ENCODE peak calls at places on chromosome 16, in seven cellular contexts. One of them, this sample, is unnamed.

GRCh38 chr16:8855972-8856371 is 12.8 kb downstream of the CARHSP1 start:
- DNase-seq in dorsolateral prefrontal cortex: no peak
- DNase-seq in uterus: no peak
- DNase-seq in esophagus muscularis mucosa: no peak
- DNase-seq in upper lobe of right lung: peak; percentile 48
- DNase-seq in SK-N-SH: no peak
- DNase-seq in AG04450: no peak
- DNase-seq in this sample: no peak

GRCh38 chr16:2954228-2954627 is 9.8 kb upstream of the KREMEN2 start:
- DNase-seq in dorsolateral prefrontal cortex: no peak
- DNase-seq in SK-N-SH: no peak
- DNase-seq in upper lobe of right lung: no peak
- DNase-seq in esophagus muscularis mucosa: no peak
- DNase-seq in uterus: no peak
- DNase-seq in AG04450: no peak
- DNase-seq in this sample: no peak

GRCh38 chr16:2212362-2213324 is 2.0 kb upstream of the BRICD5 start:
- DNase-seq in SK-N-SH: no peak
- DNase-seq in upper lobe of right lung: peak; percentile 83
- DNase-seq in esophagus muscularis mucosa: no peak
- DNase-seq in uterus: no peak
- DNase-seq in dorsolateral prefrontal cortex: no peak
- DNase-seq in AG04450: no peak
- DNase-seq in this sample: no peak

GRCh38 chr16:23838485-23839142 is 2.8 kb downstream of the PRKCB start:
- DNase-seq in AG04450: no peak
- DNase-seq in upper lobe of right lung: no peak
- DNase-seq in dorsolateral prefrontal cortex: no peak
- DNase-seq in SK-N-SH: no peak
- DNase-seq in esophagus muscularis mucosa: no peak
- DNase-seq in uterus: no peak
- DNase-seq in this sample: no peak

GRCh38 chr16:85266857-85267256 is 154.6 kb upstream of the CIBAR2 start:
- DNase-seq in dorsolateral prefrontal cortex: no peak
- DNase-seq in AG04450: no peak
- DNase-seq in uterus: no peak
- DNase-seq in esophagus muscularis mucosa: no peak
- DNase-seq in upper lobe of right lung: no peak
- DNase-seq in SK-N-SH: peak; percentile 84
- DNase-seq in this sample: no peak

GRCh38 chr16:31409433-31409832 is 16.3 kb downstream of the ITGAD start:
- DNase-seq in AG04450: no peak
- DNase-seq in upper lobe of right lung: no peak
- DNase-seq in SK-N-SH: no peak
- DNase-seq in dorsolateral prefrontal cortex: no peak
- DNase-seq in uterus: no peak
- DNase-seq in esophagus muscularis mucosa: no peak
- DNase-seq in this sample: no peak

GRCh38 chr16:56985288-56985961 is 3.9 kb upstream of the NLRC5 start:
- DNase-seq in SK-N-SH: no peak
- DNase-seq in esophagus muscularis mucosa: no peak
- DNase-seq in AG04450: peak; percentile 48
- DNase-seq in upper lobe of right lung: no peak
- DNase-seq in uterus: peak; percentile 80
- DNase-seq in dorsolateral prefrontal cortex: no peak
- DNase-seq in this sample: no peak

GRCh38 chr16:67506468-67506867 is 22.2 kb upstream of the RIPOR1 start:
- DNase-seq in AG04450: no peak
- DNase-seq in dorsolateral prefrontal cortex: no peak
- DNase-seq in upper lobe of right lung: no peak
- DNase-seq in esophagus muscularis mucosa: no peak
- DNase-seq in SK-N-SH: no peak
- DNase-seq in uterus: no peak
- DNase-seq in this sample: no peak

GRCh38 chr16:19411298-19411697 is 6.4 kb upstream of the TMC5 start:
- DNase-seq in esophagus muscularis mucosa: no peak
- DNase-seq in upper lobe of right lung: no peak
- DNase-seq in dorsolateral prefrontal cortex: no peak
- DNase-seq in uterus: no peak
- DNase-seq in SK-N-SH: no peak
- DNase-seq in AG04450: no peak
- DNase-seq in this sample: no peak

GRCh38 chr16:23508589-23509440 is 1.5 kb downstream of the GGA2 start:
- DNase-seq in upper lobe of right lung: no peak
- DNase-seq in SK-N-SH: no peak
- DNase-seq in dorsolateral prefrontal cortex: no peak
- DNase-seq in AG04450: no peak
- DNase-seq in uterus: no peak
- DNase-seq in esophagus muscularis mucosa: no peak
- DNase-seq in this sample: no peak

GRCh38 chr16:65480276-65480675 is 358.4 kb upstream of the CDH11 start:
- DNase-seq in AG04450: no peak
- DNase-seq in upper lobe of right lung: no peak
- DNase-seq in SK-N-SH: no peak
- DNase-seq in dorsolateral prefrontal cortex: no peak
- DNase-seq in esophagus muscularis mucosa: peak; percentile 62
- DNase-seq in uterus: no peak
- DNase-seq in this sample: no peak

GRCh38 chr16:4213721-4214120 is 28.2 kb downstream of the SRL start:
- DNase-seq in esophagus muscularis mucosa: no peak
- DNase-seq in upper lobe of right lung: no peak
- DNase-seq in dorsolateral prefrontal cortex: no peak
- DNase-seq in uterus: no peak
- DNase-seq in SK-N-SH: no peak
- DNase-seq in AG04450: no peak
- DNase-seq in this sample: no peak

GRCh38 chr16:79601978-79602609 is 1.6 kb upstream of the MAF start:
- DNase-seq in AG04450: peak; percentile 24
- DNase-seq in dorsolateral prefrontal cortex: peak; percentile 82
- DNase-seq in SK-N-SH: peak; percentile 60
- DNase-seq in uterus: peak; percentile 85
- DNase-seq in upper lobe of right lung: peak; percentile 72
- DNase-seq in esophagus muscularis mucosa: peak; percentile 96
- DNase-seq in this sample: peak; percentile 82

DNA sequence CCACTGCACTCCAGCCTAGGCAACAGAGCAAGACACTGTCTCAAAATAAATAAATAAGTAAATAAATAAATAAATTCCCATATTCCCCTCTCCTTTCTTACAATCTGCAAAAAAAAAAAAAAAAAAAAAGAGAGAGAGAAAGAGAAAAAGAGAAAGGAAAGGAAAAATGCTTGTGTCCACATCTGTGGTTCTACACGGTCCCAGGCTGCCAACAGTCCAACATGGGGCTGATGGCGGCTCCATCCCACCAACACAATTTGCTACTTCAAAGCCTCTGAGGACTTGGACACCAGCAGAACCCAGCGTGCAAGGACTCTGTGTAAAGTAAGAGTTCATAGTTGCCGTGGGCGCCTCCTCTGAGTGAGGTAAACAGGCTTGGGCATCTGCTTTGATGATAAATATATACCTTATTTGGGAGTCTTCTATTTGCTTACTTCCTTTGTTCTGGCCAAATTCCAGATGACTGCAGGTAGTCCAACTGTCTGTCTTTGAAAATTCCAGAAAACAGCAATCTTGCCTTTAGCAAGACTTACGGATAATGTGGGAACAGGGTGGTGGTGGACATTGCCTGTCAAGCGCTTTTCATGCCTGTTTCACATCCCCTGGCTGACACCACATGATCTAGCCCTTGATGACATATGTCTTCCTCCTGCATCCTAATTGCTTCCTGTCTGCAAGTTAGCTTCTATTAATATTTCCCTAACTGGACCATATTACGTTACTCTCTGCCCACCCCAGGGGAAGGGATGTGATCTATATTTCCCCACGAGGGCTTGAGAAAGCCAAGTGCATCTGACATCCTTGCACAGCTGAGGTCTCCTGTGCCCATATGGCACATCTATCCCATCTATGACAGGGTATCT is 10.1 kb downstream of the LITAF start:
- DNase-seq in esophagus muscularis mucosa: no peak
- DNase-seq in upper lobe of right lung: peak; percentile 28
- DNase-seq in AG04450: no peak
- DNase-seq in dorsolateral prefrontal cortex: no peak
- DNase-seq in SK-N-SH: peak; percentile 55
- DNase-seq in uterus: no peak
- DNase-seq in this sample: no peak
- H3K27me3 ChIP-seq in esophagus muscularis mucosa: no peaks in the 10 kb centered on the region
- H3K27me3 ChIP-seq in upper lobe of right lung: no peaks in the 10 kb centered on the region
- H3K27me3 ChIP-seq in AG04450: no peaks in the 10 kb centered on the region
- H3K27me3 ChIP-seq in dorsolateral prefrontal cortex: no peaks in the 10 kb centered on the region
- H3K27me3 ChIP-seq in SK-N-SH: no peaks in the 10 kb centered on the region
- H3K27me3 ChIP-seq in uterus: no peaks in the 10 kb centered on the region
- H3K27me3 ChIP-seq in this sample: no peaks in the 10 kb centered on the region

GRCh38 chr16:11218324-11218962 is 37.6 kb downstream of the SOCS1 start:
- DNase-seq in dorsolateral prefrontal cortex: no peak
- DNase-seq in AG04450: no peak
- DNase-seq in SK-N-SH: no peak
- DNase-seq in uterus: no peak
- DNase-seq in upper lobe of right lung: no peak
- DNase-seq in esophagus muscularis mucosa: no peak
- DNase-seq in this sample: no peak
- TF ChIP-seq CTCF in dorsolateral prefrontal cortex: peak; percentile 24
- TF ChIP-seq CTCF in AG04450: peak; percentile 57
- TF ChIP-seq CTCF in SK-N-SH: peak; percentile 58
- TF ChIP-seq CTCF in uterus: no peak
- TF ChIP-seq CTCF in upper lobe of right lung: peak; percentile 50
- TF ChIP-seq CTCF in esophagus muscularis mucosa: peak; percentile 39
- TF ChIP-seq CTCF in this sample: peak; percentile 44

DNA sequence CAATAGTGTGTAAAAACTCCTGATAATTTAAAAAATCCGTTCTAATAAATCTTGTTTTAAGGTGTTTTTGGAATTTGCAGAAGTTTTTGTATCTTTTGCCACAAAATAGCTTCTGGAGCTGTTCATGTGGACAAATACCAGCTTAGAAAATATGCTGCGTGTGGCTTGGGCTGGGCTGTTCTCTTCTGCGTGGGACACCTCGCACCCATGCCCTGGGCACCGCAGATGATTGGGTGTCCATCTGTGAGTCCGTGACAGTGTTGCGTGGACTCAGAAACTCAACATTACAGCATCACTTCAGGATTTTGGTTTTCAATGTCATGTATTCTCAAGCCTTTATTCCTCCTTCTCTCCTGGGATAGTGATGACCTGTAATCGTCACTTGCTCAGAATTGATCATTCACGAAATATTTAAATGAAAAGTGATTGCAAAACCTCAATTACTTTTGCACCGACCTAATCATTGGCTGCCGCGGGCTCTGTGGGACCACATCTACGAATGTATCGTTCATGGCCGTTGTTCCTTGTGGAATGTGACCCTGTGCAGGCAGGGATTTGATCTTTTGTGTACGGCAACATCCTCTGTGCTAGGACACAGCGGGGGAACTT is 210.3 kb upstream of the FOXF1 start:
- DNase-seq in uterus: no peak
- DNase-seq in dorsolateral prefrontal cortex: no peak
- DNase-seq in upper lobe of right lung: no peak
- DNase-seq in AG04450: no peak
- DNase-seq in esophagus muscularis mucosa: no peak
- DNase-seq in SK-N-SH: no peak
- DNase-seq in this sample: no peak
- H3K27ac ChIP-seq in uterus: no peak overlapping the region
- H3K27ac ChIP-seq in dorsolateral prefrontal cortex: no peak overlapping the region
- H3K27ac ChIP-seq in upper lobe of right lung: no peak overlapping the region
- H3K27ac ChIP-seq in AG04450: peak overlapping the region; percentile 49
- H3K27ac ChIP-seq in esophagus muscularis mucosa: no peak overlapping the region
- H3K27ac ChIP-seq in SK-N-SH: no peak overlapping the region
- H3K27ac ChIP-seq in this sample: no peak overlapping the region

GRCh38 chr16:165218-165538 is 600 bp upstream of the HBM start:
- DNase-seq in dorsolateral prefrontal cortex: no peak
- DNase-seq in SK-N-SH: no peak
- DNase-seq in esophagus muscularis mucosa: no peak
- DNase-seq in upper lobe of right lung: no peak
- DNase-seq in uterus: no peak
- DNase-seq in AG04450: no peak
- DNase-seq in this sample: no peak
- H3K27me3 ChIP-seq in dorsolateral prefrontal cortex: peaks cover 44% of the 10 kb centered on the region
- H3K27me3 ChIP-seq in SK-N-SH: peaks cover 28% of the 10 kb centered on the region
- H3K27me3 ChIP-seq in esophagus muscularis mucosa: peaks cover 44% of the 10 kb centered on the region
- H3K27me3 ChIP-seq in upper lobe of right lung: peaks cover 50% of the 10 kb centered on the region
- H3K27me3 ChIP-seq in uterus: peaks cover 44% of the 10 kb centered on the region
- H3K27me3 ChIP-seq in AG04450: peaks cover 51% of the 10 kb centered on the region
- H3K27me3 ChIP-seq in this sample: peaks cover 57% of the 10 kb centered on the region

GRCh38 chr16:86901483-86901882 is 323.1 kb downstream of the FOXL1 start:
- DNase-seq in dorsolateral prefrontal cortex: no peak
- DNase-seq in uterus: no peak
- DNase-seq in AG04450: no peak
- DNase-seq in SK-N-SH: no peak
- DNase-seq in upper lobe of right lung: no peak
- DNase-seq in esophagus muscularis mucosa: no peak
- DNase-seq in this sample: no peak

GRCh38 chr16:86903068-86903467 is 324.7 kb downstream of the FOXL1 start:
- DNase-seq in esophagus muscularis mucosa: no peak
- DNase-seq in AG04450: no peak
- DNase-seq in dorsolateral prefrontal cortex: no peak
- DNase-seq in upper lobe of right lung: no peak
- DNase-seq in SK-N-SH: no peak
- DNase-seq in uterus: no peak
- DNase-seq in this sample: no peak

GRCh38 chr16:86906608-86907007 is 328.3 kb downstream of the FOXL1 start:
- DNase-seq in SK-N-SH: no peak
- DNase-seq in upper lobe of right lung: no peak
- DNase-seq in uterus: no peak
- DNase-seq in esophagus muscularis mucosa: no peak
- DNase-seq in dorsolateral prefrontal cortex: no peak
- DNase-seq in AG04450: no peak
- DNase-seq in this sample: no peak

GRCh38 chr16:86909359-86910145 is 331.2 kb downstream of the FOXL1 start:
- DNase-seq in SK-N-SH: no peak
- DNase-seq in esophagus muscularis mucosa: no peak
- DNase-seq in AG04450: no peak
- DNase-seq in uterus: no peak
- DNase-seq in dorsolateral prefrontal cortex: no peak
- DNase-seq in upper lobe of right lung: no peak
- DNase-seq in this sample: no peak

GRCh38 chr16:86905302-86905701 is 327.0 kb downstream of the FOXL1 start:
- DNase-seq in esophagus muscularis mucosa: no peak
- DNase-seq in dorsolateral prefrontal cortex: no peak
- DNase-seq in upper lobe of right lung: peak; percentile 26
- DNase-seq in SK-N-SH: no peak
- DNase-seq in uterus: no peak
- DNase-seq in AG04450: no peak
- DNase-seq in this sample: no peak
- TF ChIP-seq CTCF in esophagus muscularis mucosa: no peak
- TF ChIP-seq CTCF in dorsolateral prefrontal cortex: no peak
- TF ChIP-seq CTCF in upper lobe of right lung: no peak
- TF ChIP-seq CTCF in SK-N-SH: no peak
- TF ChIP-seq CTCF in uterus: no peak
- TF ChIP-seq CTCF in AG04450: no peak
- TF ChIP-seq CTCF in this sample: no peak

This sample was measured in CD4-positive, alpha-beta T cell.